ENCODE peak calls at places on chromosomes 1 and 21, in five cellular contexts. P is stomach, C is uterus, J is esophagus squamous epithelium, G is A549. R is an unnamed sample.

GRCh38 chr1:236167154-236167553 is 24.8 kb downstream of the GPR137B start:
- DNase-seq in C (no peak), J (no peak), P (no peak), G (no peak), R (no peak)

GRCh38 chr1:179314928-179315327 is 21.3 kb downstream of the SOAT1 start:
- DNase-seq in C (no peak), P (no peak), G (no peak), J (no peak), R (no peak)

GRCh38 chr1:38052750-38053415 is 6.3 kb upstream of the POU3F1 start:
- DNase-seq in J (no peak), P (no peak), C (no peak), G (no peak), R (no peak)

GRCh38 chr1:24051206-24051945 is 60.6 kb downstream of the MYOM3 start:
- DNase-seq in P (no peak), C (no peak), J (no peak), G (no peak), R (no peak)

GRCh38 chr1:19461352-19461645 is 24.0 kb downstream of the CAPZB start:
- DNase-seq in G (no peak), P (no peak), C (no peak), J (no peak), R (no peak)

GRCh38 chr21:42097860-42098259 is 26.7 kb downstream of the UMODL1 start:
- DNase-seq in C (no peak), P (peak; percentile 51), J (no peak), G (peak; percentile 84), R (peak; percentile 74)

GRCh38 chr1:153816283-153816904 is 41.2 kb downstream of the SLC27A3 start:
- DNase-seq in P (no peak), J (no peak), G (no peak), C (no peak), R (no peak)

GRCh38 chr1:156549390-156549789 is 23.0 kb downstream of the IQGAP3 start:
- DNase-seq in G (no peak), J (no peak), P (no peak), C (no peak), R (no peak)

GRCh38 chr1:27562483-27563406 is 41.2 kb downstream of the AHDC1 start:
- DNase-seq in P (no peak), J (no peak), C (no peak), G (no peak), R (no peak)

GRCh38 chr1:27562021-27562420 is 41.9 kb downstream of the AHDC1 start:
- DNase-seq in C (peak; percentile 61), J (no peak), P (no peak), G (no peak), R (no peak)

GRCh38 chr1:27564264-27564579 is 39.7 kb downstream of the AHDC1 start:
- DNase-seq in P (no peak), C (no peak), G (no peak), J (no peak), R (no peak)

GRCh38 chr1:27564710-27565649 is 39.0 kb downstream of the AHDC1 start:
- DNase-seq in J (no peak), C (peak; percentile 79), P (no peak), G (no peak), R (no peak)

GRCh38 chr1:27563407-27564263 is 40.3 kb downstream of the AHDC1 start:
- DNase-seq in G (peak; percentile 61), P (peak; percentile 88), C (peak; percentile 74), J (no peak), R (peak; percentile 76)
- TF ChIP-seq POLR2A in G (no peak), P (no peak), C (no peak), J (no peak), R (no peak)

DNA sequence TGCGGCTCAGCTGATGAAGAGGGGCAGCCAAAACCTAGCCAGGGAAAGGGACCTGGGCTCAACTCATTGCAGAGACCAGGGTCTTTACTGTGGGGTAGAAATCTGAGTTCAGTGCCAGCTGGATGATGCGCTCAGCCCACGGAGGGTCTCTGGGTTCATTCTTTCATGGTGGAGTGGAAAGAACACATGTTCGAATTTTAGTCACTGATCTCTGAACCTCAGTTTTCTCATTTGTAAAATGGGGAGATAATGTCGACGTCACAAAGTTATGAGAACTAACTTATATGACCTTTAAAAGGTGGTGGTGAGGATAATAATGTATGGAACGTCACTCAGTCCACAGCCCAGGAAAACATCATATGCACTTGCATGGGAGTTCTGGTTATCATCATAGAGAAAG is 1.1 kb upstream of the TAL1 start:
- DNase-seq in J (no peak), P (no peak), C (no peak), G (no peak), R (no peak)
- H3K27ac ChIP-seq in J (no peak overlapping the region), P (no peak overlapping the region), C (no peak overlapping the region), G (no peak overlapping the region), R (no peak overlapping the region)

GRCh38 chr1:248824701-248825100 is 1.0 kb downstream of the SH3BP5L start:
- DNase-seq in G (no peak), P (no peak), J (no peak), C (no peak), R (no peak)
- H3K4me1 ChIP-seq in G (peaks cover 71% of the 10 kb centered on the region), P (peaks cover 59% of the 10 kb centered on the region), J (peaks cover 46% of the 10 kb centered on the region), C (peaks cover 24% of the 10 kb centered on the region), R (peaks cover 47% of the 10 kb centered on the region)

GRCh38 chr1:90612033-90612432 is 105.1 kb downstream of the BARHL2 start:
- DNase-seq in C (no peak), G (no peak), J (no peak), P (no peak), R (no peak)
- TF ChIP-seq POLR2A in C (no peak), G (no peak), J (no peak), P (no peak), R (no peak)

DNA sequence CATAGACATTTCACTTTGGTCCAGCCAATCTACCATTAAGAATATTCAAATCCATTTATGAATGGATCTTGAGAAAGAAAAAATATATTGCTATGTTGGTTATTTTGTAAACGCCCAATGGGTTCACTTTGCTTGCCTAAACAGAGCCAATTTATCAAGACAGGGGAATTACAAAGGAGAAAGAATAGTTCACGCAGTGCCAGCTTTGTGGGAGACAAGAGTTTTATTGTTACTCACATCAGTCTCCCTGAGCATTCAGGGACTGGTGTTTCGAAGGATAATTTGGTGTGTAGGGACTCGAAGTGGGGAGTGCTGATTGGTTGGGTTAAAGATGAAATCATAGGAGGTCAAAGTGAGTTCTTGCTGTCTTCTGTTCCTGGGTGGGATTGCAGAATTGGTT is 135.3 kb downstream of the GABPA start:
- DNase-seq in J (no peak), P (no peak), C (no peak), G (no peak), R (no peak)
- H3K27ac ChIP-seq in J (no peak overlapping the region), P (no peak overlapping the region), C (no peak overlapping the region), G (no peak overlapping the region), R (no peak overlapping the region)

DNA sequence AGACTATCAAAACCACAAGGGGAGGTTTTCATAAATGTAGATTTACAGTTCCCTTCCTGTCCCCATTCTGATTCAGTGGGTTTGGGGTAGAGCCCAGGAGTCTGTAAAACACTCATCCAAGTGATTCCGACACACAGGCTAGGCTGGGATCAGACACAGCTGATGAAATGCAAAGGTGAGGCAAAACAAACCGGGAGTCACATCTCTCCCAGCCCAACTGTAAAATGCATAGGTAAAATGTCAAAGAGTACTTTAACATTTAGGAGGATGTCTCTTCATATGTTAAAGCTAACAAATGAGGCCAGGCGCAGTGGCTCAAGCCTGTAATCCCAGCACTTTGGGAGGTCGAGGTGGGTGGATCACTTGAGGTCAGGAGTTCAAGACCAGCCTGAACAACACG is 45.0 kb downstream of the ZNF281 start:
- DNase-seq in C (no peak), G (no peak), P (no peak), J (no peak), R (no peak)
- H3K4me1 ChIP-seq in C (no peaks in the 10 kb centered on the region), G (peaks cover 83% of the 10 kb centered on the region), P (no peaks in the 10 kb centered on the region), J (no peaks in the 10 kb centered on the region), R (no peaks in the 10 kb centered on the region)

R was measured in transverse colon.